ENCODE peak calls at places on chromosomes 16 and 17, in five cellular contexts. W, Z, O, Q and L are unnamed samples.

GRCh38 chr16:74862743-74863244 is 88.2 kb upstream of the FA2H start:
- DNase-seq in Q (peak), Z (peak), O (peak), W (peak), L (peak)

GRCh38 chr17:63954402-63955063 is 18.2 kb downstream of the SCN4A start:
- DNase-seq in W (no peak), O (no peak), Q (no peak), Z (peak), L (no peak)

GRCh38 chr16:66154801-66155200 is 211.7 kb upstream of the CDH5 start:
- DNase-seq in Q (no peak), Z (no peak), W (no peak), O (no peak), L (peak)

GRCh38 chr17:76772842-76773521 is 35.1 kb downstream of the MFSD11 start:
- DNase-seq in O (peak), Q (peak), Z (peak), W (peak), L (peak)

GRCh38 chr16:12791340-12791739 is 12.3 kb downstream of the CPPED1 start:
- DNase-seq in Z (no peak), Q (no peak), W (no peak), O (no peak), L (no peak)

GRCh38 chr16:57627184-57627871 is 1.1 kb upstream of the ADGRG1 start:
- DNase-seq in Q (peak), Z (no peak), W (peak), O (peak), L (peak)

GRCh38 chr17:58391302-58391984 is 25.9 kb downstream of the RNF43 start:
- DNase-seq in Z (no peak), W (peak), O (peak), Q (no peak), L (peak)

GRCh38 chr16:46972429-46972970 is 974 bp downstream of the DNAJA2 start:
- DNase-seq in Q (peak), Z (peak), O (peak), W (peak), L (peak)

GRCh38 chr16:5504028-5504758 is 406.6 kb upstream of the EEF2KMT start:
- DNase-seq in O (no peak), Q (no peak), W (no peak), Z (no peak), L (no peak)

GRCh38 chr17:63364944-63365343 is 81.2 kb downstream of the CYB561 start:
- DNase-seq in Q (no peak), Z (no peak), W (no peak), O (no peak), L (no peak)

GRCh38 chr17:71071837-71072236 is 902.5 kb downstream of the KCNJ2 start:
- DNase-seq in W (no peak), Q (peak), Z (no peak), O (peak), L (peak)

GRCh38 chr16:22206013-22206846 is at the start of gene EEF2K:
- DNase-seq in Q (peak), Z (peak), O (peak), W (peak), L (peak)

GRCh38 chr17:31388770-31389672 is 2.5 kb upstream of the RAB11FIP4 start:
- DNase-seq in W (peak), Q (no peak), Z (peak), O (peak), L (peak)

GRCh38 chr16:48499822-48500440 is 110.0 kb downstream of the N4BP1 start:
- DNase-seq in Z (no peak), Q (peak), W (no peak), O (peak), L (no peak)

GRCh38 chr17:34499576-34499975 is 79.8 kb upstream of the TMEM132E start:
- DNase-seq in W (peak), Q (peak), O (peak), Z (peak), L (peak)

GRCh38 chr17:7888184-7888920 is at the start of gene CHD3:
- DNase-seq in W (peak), Z (no peak), O (peak), Q (peak), L (peak)

GRCh38 chr16:57166951-57167350 is 18.9 kb downstream of the PSME3IP1 start:
- DNase-seq in Z (no peak), O (peak), W (peak), Q (peak), L (no peak)

GRCh38 chr16:715448-716249 is 731 bp downstream of the METRN start:
- DNase-seq in W (peak), Q (no peak), Z (peak), O (no peak), L (peak)

GRCh38 chr16:85816159-85816558 is 16.7 kb downstream of the COX4I1 start:
- DNase-seq in W (no peak), Q (no peak), Z (no peak), O (no peak), L (no peak)

GRCh38 chr17:67818110-67819002 is 6.9 kb upstream of the BPTF start:
- DNase-seq in O (peak), Q (no peak), Z (peak), W (no peak), L (peak)

GRCh38 chr17:78628547-78629435 is 51.6 kb upstream of the DNAH17 start:
- DNase-seq in W (no peak), Z (no peak), Q (no peak), O (no peak), L (peak)

GRCh38 chr17:37741334-37742113 is 3.3 kb downstream of the HNF1B start:
- DNase-seq in Q (no peak), O (peak), W (no peak), Z (no peak), L (no peak)

GRCh38 chr16:14110728-14111251 is 39.7 kb downstream of the MRTFB start:
- DNase-seq in O (no peak), Q (no peak), Z (no peak), W (no peak), L (no peak)

GRCh38 chr17:64398330-64398729 is 7.7 kb upstream of the PECAM1 start:
- DNase-seq in W (no peak), O (no peak), Z (no peak), Q (no peak), L (no peak)

GRCh38 chr16:85392756-85393673 is 220.1 kb upstream of the GSE1 start:
- DNase-seq in Z (no peak), Q (no peak), W (no peak), O (no peak), L (no peak)

GRCh38 chr17:6145946-6146345 is 75.8 kb downstream of the WSCD1 start:
- DNase-seq in Q (no peak), O (no peak), Z (peak), W (no peak), L (no peak)

GRCh38 chr17:15648384-15648783 is 28.9 kb upstream of the FBXW10B start:
- DNase-seq in Z (no peak), W (no peak), O (no peak), Q (no peak), L (peak)

GRCh38 chr17:15651583-15652110 is 32.1 kb upstream of the FBXW10B start:
- DNase-seq in O (peak), W (peak), Q (peak), Z (peak), L (peak)

GRCh38 chr17:15652960-15653359 is 31.2 kb downstream of the TRIM16 start:
- DNase-seq in W (no peak), Z (no peak), Q (no peak), O (no peak), L (no peak)

GRCh38 chr17:15649861-15650391 is 30.4 kb upstream of the FBXW10B start:
- DNase-seq in Q (peak), W (no peak), O (peak), Z (no peak), L (peak)

GRCh38 chr17:15651001-15651582 is 31.6 kb upstream of the FBXW10B start:
- DNase-seq in O (peak), Q (no peak), W (no peak), Z (no peak), L (peak)
- H3K4me3 ChIP-seq in O (peak), Q (peak), W (no peak), Z (no peak), L (peak)

GRCh38 chr16:25031132-25031440 is 15.9 kb upstream of the ARHGAP17 start:
- DNase-seq in Z (no peak), W (no peak), Q (no peak), O (no peak), L (no peak)

GRCh38 chr16:25033852-25034251 is 18.7 kb upstream of the ARHGAP17 start:
- DNase-seq in O (no peak), Q (peak), W (no peak), Z (no peak), L (no peak)

GRCh38 chr16:25027781-25028180 is 12.6 kb upstream of the ARHGAP17 start:
- DNase-seq in Q (no peak), Z (no peak), W (no peak), O (no peak), L (no peak)

GRCh38 chr16:25031441-25032307 is 16.5 kb upstream of the ARHGAP17 start:
- DNase-seq in Z (peak), W (peak), O (peak), Q (peak), L (peak)

GRCh38 chr16:25030420-25031131 is 15.4 kb upstream of the ARHGAP17 start:
- DNase-seq in Q (no peak), Z (peak), O (no peak), W (no peak), L (no peak)
- H3K4me3 ChIP-seq in Q (no peak), Z (peak), O (peak), W (no peak), L (peak)

DNA sequence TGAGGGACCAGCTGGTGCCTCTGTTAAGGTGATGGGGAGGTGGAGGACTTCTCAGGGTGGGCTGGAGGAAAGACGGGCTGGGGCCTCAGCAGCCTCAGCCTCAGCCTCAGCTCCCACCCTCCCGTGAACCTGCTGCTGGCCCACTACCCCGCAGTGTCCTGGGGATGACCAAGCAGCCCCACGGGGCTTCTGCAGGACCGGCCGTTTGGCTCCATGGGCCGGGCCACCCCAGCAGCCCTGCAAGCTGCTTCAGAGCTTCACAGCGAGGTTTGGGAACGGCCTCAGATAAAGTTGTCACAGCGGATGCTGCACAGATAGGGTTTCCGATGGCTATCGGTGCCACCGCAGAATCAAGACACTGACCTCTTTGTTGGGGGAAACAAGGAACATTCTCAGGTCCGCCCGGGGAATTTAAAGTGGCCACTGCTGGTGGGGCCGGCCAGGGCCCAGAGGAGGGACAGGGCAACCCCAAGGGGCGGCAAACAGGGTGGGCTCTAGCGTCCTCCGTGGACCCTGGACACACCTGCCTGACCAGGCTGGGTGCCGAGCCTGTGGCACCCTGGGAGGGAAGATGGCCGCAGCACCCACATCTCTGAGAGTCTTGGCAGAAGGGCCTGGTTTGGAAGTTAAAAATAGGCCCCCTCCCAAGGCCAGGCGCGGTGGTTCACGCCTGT is 47.8 kb upstream of the ZC3H18 start:
- DNase-seq in Z (no peak), Q (no peak), O (no peak), W (no peak), L (peak)
- H3K4me3 ChIP-seq in Z (no peak), Q (no peak), O (no peak), W (no peak), L (no peak)

GRCh38 chr16:2212362-2213324 is 2.0 kb upstream of the BRICD5 start:
- DNase-seq in Q (no peak), O (peak), W (no peak), Z (no peak), L (no peak)

GRCh38 chr16:2210009-2210332 is 692 bp downstream of the BRICD5 start:
- DNase-seq in W (no peak), Q (no peak), O (no peak), Z (no peak), L (no peak)

GRCh38 chr16:2213817-2214720 is 571 bp downstream of the PGP start:
- DNase-seq in W (no peak), Z (peak), O (no peak), Q (no peak), L (no peak)

GRCh38 chr16:2210386-2211365 is at the start of gene BRICD5:
- DNase-seq in Z (no peak), W (peak), O (no peak), Q (peak), L (no peak)

DNA sequence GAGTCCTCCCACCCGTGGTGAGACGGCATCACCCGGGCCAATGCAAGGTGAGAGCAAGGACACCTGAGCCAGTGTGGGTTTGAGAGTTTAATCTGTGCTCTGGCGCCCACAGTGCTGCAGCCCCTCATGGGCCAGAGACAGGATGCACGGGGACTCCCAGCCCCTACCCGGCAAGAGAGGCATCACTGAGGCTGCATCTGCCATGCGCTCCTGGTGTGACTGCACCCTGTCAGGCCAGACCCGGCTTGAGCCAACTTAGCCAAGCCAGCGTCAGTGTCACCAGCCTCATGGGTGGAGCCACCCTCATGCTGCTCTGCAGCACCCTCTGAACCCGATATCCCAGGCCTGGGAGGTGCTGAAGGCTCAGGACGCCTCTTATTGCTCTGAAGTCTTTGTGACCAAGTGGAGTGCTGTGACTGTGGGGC is 1.3 kb upstream of the BRICD5 start:
- DNase-seq in O (no peak), Z (no peak), W (no peak), Q (no peak), L (no peak)
- H3K4me3 ChIP-seq in O (peak), Z (peak), W (no peak), Q (no peak), L (no peak)

GRCh38 chr16:78252757-78253156 is 153.3 kb downstream of the WWOX start:
- DNase-seq in W (no peak), Q (no peak), O (no peak), Z (no peak), L (no peak)

GRCh38 chr16:78244131-78244899 is 144.9 kb downstream of the WWOX start:
- DNase-seq in O (no peak), Q (no peak), Z (no peak), W (no peak), L (no peak)

GRCh38 chr16:78251115-78251514 is 151.7 kb downstream of the WWOX start:
- DNase-seq in Q (no peak), W (no peak), O (no peak), Z (no peak), L (no peak)

GRCh38 chr16:78249056-78249455 is 149.6 kb downstream of the WWOX start:
- DNase-seq in Q (no peak), O (no peak), W (peak), Z (no peak), L (peak)

GRCh38 chr16:78249832-78250231 is 150.4 kb downstream of the WWOX start:
- DNase-seq in W (no peak), Q (no peak), O (no peak), Z (no peak), L (no peak)
- H3K4me3 ChIP-seq in W (no peak), Q (no peak), O (no peak), Z (no peak), L (no peak)

GRCh38 chr17:39365872-39366271 is 35.6 kb downstream of the FBXL20 start:
- DNase-seq in W (no peak), Z (no peak), Q (no peak), O (no peak), L (no peak)
- H3K4me3 ChIP-seq in W (no peak), Z (no peak), Q (no peak), O (no peak), L (no peak)

DNA sequence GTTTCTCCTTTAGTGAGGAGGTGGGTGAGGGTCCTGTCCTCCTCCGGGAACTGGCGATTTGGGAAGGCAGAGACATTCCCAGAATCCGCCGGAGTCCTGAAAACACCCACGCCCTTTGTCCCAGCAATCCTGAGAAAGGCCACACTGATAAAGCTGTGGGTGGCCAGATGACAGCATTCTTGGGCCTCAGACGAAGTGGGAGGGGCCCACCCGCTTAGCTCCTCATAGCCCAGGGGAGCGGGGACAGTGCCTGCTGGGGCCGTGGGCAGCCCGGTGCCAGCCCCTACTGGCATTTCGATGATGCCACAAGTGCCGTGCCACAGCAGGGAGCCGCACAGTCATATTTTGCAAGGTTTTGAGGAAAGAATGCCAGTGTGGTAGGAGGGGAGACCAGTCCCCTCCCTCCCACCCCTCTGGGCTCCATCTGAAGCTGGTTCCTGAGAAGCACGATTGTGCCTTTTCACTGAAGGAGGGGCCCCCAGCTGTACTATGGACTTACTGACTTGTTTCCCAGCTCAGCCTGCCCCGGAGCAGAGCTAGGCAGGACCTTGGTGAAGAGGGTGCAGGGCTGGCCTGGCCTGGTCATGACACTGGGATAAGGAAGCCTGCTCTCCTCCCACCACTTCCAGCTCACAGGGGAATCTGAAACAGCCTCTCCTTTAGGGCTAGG is 20.9 kb upstream of the MPRIP start:
- DNase-seq in Z (no peak), Q (no peak), O (no peak), W (peak), L (peak)
- H3K4me3 ChIP-seq in Z (no peak), Q (no peak), O (no peak), W (no peak), L (peak)

DNA sequence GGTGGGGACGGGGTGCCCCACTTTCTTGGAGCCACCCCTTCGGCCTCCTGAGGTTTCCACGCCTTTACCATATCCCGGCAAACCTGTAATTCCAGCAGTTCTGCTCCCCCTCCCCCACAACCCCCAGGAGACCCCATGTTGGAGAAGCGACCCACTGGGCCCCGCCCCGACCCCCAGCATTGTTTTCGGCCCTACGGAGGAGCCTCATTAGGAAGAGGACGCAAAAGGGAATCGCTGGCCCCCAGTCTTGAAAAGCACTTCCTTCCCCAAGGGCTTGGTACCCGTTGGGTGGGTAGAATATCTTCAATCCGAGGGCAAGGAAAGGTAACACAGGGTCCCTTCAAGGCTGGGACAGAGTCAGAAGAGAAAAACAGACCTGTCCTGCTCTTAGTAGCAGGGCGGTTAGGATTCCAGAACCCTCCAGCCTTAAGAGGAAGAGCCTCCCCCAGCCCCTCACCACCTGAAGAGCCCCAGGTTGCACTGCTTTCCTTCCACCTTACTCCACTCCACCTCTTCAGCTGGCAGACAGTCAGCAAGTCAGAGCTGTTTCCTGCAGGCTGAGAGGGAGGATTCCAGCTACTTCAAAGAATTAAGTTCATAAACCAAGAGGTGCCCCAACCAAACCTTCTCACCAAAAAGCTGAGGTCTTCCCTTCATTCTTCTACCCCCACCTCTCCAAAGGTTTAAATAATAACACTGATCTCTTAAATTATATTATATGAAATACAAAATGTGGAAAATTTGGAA is 803 bp upstream of the TLCD2 start:
- DNase-seq in Q (no peak), O (peak), W (no peak), Z (no peak), L (no peak)
- H3K4me3 ChIP-seq in Q (peak), O (peak), W (peak), Z (no peak), L (peak)

GRCh38 chr16:30007378-30007895 is 3.4 kb downstream of the DOC2A start:
- DNase-seq in Z (no peak), Q (no peak), O (no peak), W (no peak), L (no peak)

GRCh38 chr16:30009990-30010816 is 624 bp downstream of the DOC2A start:
- DNase-seq in O (no peak), Q (no peak), W (no peak), Z (no peak), L (no peak)

GRCh38 chr16:30009085-30009862 is 1.6 kb downstream of the DOC2A start:
- DNase-seq in Q (no peak), O (no peak), Z (no peak), W (no peak), L (no peak)

GRCh38 chr16:30010817-30011504 is at the start of gene DOC2A:
- DNase-seq in W (peak), O (no peak), Z (no peak), Q (no peak), L (no peak)

GRCh38 chr16:30011505-30012480 is 966 bp upstream of the DOC2A start:
- DNase-seq in Q (no peak), W (no peak), Z (no peak), O (no peak), L (no peak)
- H3K4me3 ChIP-seq in Q (no peak), W (peak), Z (peak), O (no peak), L (no peak)

GRCh38 chr17:60249517-60249826 is 99.7 kb downstream of the CA4 start:
- DNase-seq in W (no peak), Q (peak), Z (no peak), O (no peak), L (no peak)

GRCh38 chr17:60248618-60249516 is 99.1 kb downstream of the CA4 start:
- DNase-seq in Q (peak), W (no peak), O (no peak), Z (no peak), L (no peak)

GRCh38 chr17:60244656-60245055 is 94.9 kb downstream of the CA4 start:
- DNase-seq in Z (no peak), O (no peak), W (no peak), Q (no peak), L (no peak)

GRCh38 chr17:60252459-60252858 is 102.7 kb downstream of the CA4 start:
- DNase-seq in O (no peak), Q (no peak), Z (no peak), W (no peak), L (no peak)

GRCh38 chr17:60247836-60248461 is 98.2 kb downstream of the CA4 start:
- DNase-seq in Z (no peak), O (no peak), Q (no peak), W (no peak), L (no peak)
- H3K4me3 ChIP-seq in Z (no peak), O (no peak), Q (no peak), W (no peak), L (no peak)